ENCODE peak calls at places on chromosomes 4 and X, in six cellular contexts. Z, E, D, B, K and J are unnamed samples.

GRCh38 chr4:91089194-91089593 is 962.0 kb downstream of the CCSER1 start:
- DNase-seq in K (no peak), D (no peak), B (no peak), Z (no peak), E (no peak), J (no peak)

GRCh38 chrX:29787666-29788065 is 427.7 kb upstream of the MAGEB2 start:
- DNase-seq in D (no peak), E (no peak), K (no peak), Z (no peak), B (no peak), J (no peak)

GRCh38 chr4:172740434-172740833 is 428.2 kb upstream of the GALNT7 start:
- DNase-seq in Z (no peak), E (no peak), D (no peak), B (no peak), K (no peak), J (no peak)

GRCh38 chr4:152780267-152780811 is 585 bp downstream of the ARFIP1 start:
- DNase-seq in K (peak), Z (peak), B (no peak), E (peak), D (no peak), J (peak)

GRCh38 chr4:8133897-8134542 is 24.6 kb downstream of the ABLIM2 start:
- DNase-seq in B (no peak), E (no peak), K (no peak), D (no peak), Z (no peak), J (no peak)

GRCh38 chrX:42129022-42129421 is 205.7 kb upstream of the CASK start:
- DNase-seq in Z (no peak), D (no peak), K (no peak), B (no peak), E (no peak), J (no peak)

GRCh38 chrX:17376381-17377046 is 1.5 kb downstream of the NHS start:
- DNase-seq in B (peak), D (no peak), K (no peak), Z (no peak), E (no peak), J (no peak)

GRCh38 chr4:189084671-189085070 is 856.0 kb upstream of the FRG1 start:
- DNase-seq in K (no peak), D (no peak), E (no peak), B (no peak), Z (no peak), J (peak)

GRCh38 chrX:110964761-110965160 is 131.2 kb upstream of the PAK3 start:
- DNase-seq in Z (no peak), B (peak), E (no peak), D (no peak), K (no peak), J (no peak)

GRCh38 chr4:174190832-174191500 is 92.5 kb downstream of the FBXO8 start:
- DNase-seq in Z (no peak), B (no peak), D (no peak), E (no peak), K (no peak), J (no peak)

GRCh38 chrX:115941388-115941787 is 229.2 kb upstream of the AGTR2 start:
- DNase-seq in Z (no peak), B (no peak), D (no peak), K (no peak), E (no peak), J (no peak)
- TF ChIP-seq GABPA in Z (no peak), B (no peak), D (no peak), K (no peak), E (no peak), J (no peak)

GRCh38 chr4:46653842-46654241 is 255.2 kb downstream of the COX7B2 start:
- DNase-seq in E (no peak), D (no peak), K (no peak), B (no peak), Z (no peak), J (no peak)
- TF ChIP-seq GABPA in E (no peak), D (no peak), K (no peak), B (no peak), Z (no peak), J (no peak)

GRCh38 chr4:95546866-95547707 is 1.7 kb downstream of the UNC5C start:
- DNase-seq in E (peak), D (no peak), B (peak), Z (no peak), K (no peak), J (no peak)

GRCh38 chr4:95541889-95542607 is 6.7 kb downstream of the UNC5C start:
- DNase-seq in Z (no peak), E (no peak), D (peak), K (no peak), B (no peak), J (no peak)

GRCh38 chr4:95546236-95546635 is 2.5 kb downstream of the UNC5C start:
- DNase-seq in Z (no peak), B (no peak), E (no peak), K (no peak), D (no peak), J (no peak)

GRCh38 chr4:95545526-95545925 is 3.2 kb downstream of the UNC5C start:
- DNase-seq in Z (no peak), B (no peak), E (no peak), K (no peak), D (no peak), J (no peak)

DNA sequence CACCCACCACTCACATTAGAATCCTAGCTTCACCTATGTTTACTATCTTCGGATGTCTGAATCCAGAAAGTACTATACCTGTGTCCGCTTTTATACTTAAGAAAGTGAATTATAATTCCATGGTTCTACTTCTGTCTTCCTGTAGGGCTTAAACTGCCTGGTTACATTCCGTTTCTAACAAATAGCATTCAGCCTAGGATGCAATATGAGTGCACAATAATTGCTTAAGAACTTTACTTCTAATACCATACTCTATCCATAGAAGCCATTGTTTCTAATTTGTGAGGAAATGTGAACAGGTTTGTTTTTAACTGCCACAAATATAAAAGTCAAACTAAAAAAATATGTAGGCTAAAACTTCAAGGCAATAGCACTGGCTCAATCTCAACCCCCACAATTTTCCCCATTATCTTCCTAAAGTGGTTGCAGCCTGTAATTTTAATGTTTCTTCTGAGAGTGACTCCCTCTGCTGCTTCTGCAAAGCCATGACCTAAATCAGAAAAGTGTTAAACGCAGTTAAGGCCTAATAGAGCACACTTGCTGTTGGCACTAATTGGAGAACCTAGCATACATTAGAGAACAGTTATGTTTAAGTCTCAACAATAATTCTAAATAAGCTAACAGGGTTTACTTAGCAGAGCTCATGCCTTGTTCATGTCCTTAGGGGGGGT is 4.2 kb downstream of the UNC5C start:
- DNase-seq in B (no peak), D (no peak), Z (no peak), K (no peak), E (no peak), J (no peak)
- TF ChIP-seq GABPA in B (no peak), D (no peak), Z (no peak), K (no peak), E (no peak), J (no peak)

GRCh38 chr4:98946359-98946758 is 17.4 kb upstream of the EIF4E start:
- DNase-seq in E (no peak), B (no peak), D (no peak), Z (no peak), K (no peak), J (no peak)
- TF ChIP-seq GABPA in E (no peak), B (no peak), D (no peak), Z (no peak), K (no peak), J (no peak)

DNA sequence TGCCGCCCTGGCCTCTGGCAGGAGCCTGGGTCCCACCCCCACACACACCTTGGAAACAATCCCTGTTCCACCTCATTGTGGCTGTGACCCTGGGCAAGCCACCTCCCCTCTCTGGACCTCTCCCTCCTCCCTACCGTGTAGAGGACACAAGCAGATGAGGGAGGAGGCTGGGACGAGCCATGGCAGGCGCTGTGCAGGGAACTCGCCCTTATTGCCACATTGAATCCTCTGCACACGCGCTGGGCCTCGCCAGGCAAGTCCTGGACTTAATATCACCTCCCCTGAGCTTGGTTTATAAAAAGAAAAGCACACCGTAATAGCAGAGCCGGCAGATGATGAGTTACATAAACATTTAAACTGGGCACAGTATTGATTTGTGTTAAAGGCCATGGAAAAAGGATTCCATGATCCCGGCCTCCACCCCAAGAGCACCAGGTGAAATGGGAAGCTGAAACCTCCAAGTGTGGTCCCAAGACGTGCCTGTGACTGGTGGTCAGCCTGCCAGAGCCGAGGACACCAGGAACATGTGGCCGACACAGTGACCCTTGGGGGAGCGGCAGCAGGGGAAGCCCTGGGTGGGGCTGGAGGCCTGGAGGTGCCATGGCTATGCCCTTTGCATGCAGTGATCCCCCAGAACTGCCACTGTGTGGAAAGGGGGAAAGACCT is 81.1 kb downstream of the PPP2R2C start:
- DNase-seq in Z (no peak), E (no peak), B (no peak), K (no peak), D (no peak), J (no peak)
- TF ChIP-seq GABPA in Z (no peak), E (no peak), B (no peak), K (no peak), D (no peak), J (no peak)

DNA sequence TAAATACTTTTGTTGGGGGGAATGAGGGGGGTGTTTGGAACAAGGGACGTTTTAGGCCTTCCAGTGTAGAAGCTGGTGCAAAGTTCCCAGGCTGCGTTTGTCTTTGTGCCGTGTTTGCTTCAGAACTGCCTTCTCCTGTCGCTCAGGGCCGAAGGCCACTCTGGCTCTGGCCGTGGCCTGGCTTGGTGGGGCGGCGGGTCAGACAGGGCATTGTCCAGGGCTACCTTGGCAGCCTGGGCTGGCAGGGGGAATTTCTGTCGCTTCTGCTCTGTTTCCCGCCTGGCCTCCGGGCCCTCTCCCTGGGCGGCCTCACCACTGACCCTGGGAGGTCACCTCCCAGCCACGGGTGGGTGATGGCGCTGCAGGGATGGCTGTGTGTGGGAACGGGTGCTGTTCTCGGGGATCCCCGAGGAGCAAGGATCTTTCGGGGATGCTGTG is 140.0 kb downstream of the COL4A6 start:
- DNase-seq in Z (no peak), D (no peak), B (no peak), K (peak), E (no peak), J (no peak)
- TF ChIP-seq GABPA in Z (no peak), D (no peak), B (no peak), K (no peak), E (no peak), J (no peak)

DNA sequence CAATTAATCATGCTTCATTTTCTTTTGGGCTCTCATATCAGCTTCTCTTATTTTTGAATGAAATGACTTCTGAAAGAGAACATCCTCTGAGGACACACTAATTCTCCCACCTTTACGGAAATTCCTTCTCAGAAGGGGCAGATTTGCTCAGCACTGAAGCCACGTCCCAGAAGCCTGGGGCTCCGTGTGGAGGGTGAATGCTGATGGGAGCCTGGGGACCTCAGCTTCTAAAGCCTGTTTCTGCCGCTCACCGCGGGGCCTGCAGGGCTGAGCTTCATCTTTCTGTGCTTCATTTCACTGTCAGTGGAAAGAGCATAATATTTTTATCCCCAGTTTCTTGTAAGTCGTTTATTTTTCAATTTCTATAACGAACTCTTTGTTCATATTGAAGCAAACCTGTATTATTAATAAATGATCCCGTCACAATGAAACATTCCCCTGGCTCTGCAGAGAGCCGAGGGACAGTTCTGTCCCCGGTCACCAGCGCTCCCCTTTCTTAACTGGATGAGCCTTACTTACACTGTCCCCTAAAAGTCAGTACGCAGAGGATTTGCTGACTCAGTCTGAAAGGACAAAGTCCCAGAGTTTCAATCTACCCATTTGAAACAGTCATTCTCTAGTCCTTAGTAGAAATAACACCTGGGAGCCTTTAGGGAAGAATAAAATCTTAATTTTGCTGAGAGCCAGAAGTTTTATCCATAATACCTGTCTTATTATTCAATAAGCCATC is 364.6 kb upstream of the FAT1 start:
- DNase-seq in B (no peak), D (no peak), K (no peak), E (no peak), Z (no peak), J (no peak)
- TF ChIP-seq GABPA in B (no peak), D (no peak), K (no peak), E (no peak), Z (no peak), J (no peak)